ENCODE peak calls at places on chromosome 1, in ten cellular contexts. W is NCI-H1092 treated with DMSO at 0.1 percent for 48 hours; R is activated CD4-positive, alpha-beta T cell treated with anti-CD3 and anti-CD28 coated beads, Interleukin-2, amount 10 ng/mL, durations not matched to agents 7 days and 5 days; O is KG1; M is stimulated activated CD4-positive, alpha-beta T cell treated with anti-CD3 and anti-CD28 coated beads, Interleukin-2, amount 100 ng/mL, for 4 hours; I is heart left ventricle; L is OCI-LY7; C is fibroblast of lung; G is substantia nigra; K is NCI-H2029 treated with DMSO at 0.1 percent for 48 hours. A is an unnamed sample.
A peak's percentile ranks its signal among the peaks of the same experiment; 100 is the strongest.

GRCh38 chr1:44029260-44029910 is 1.9 kb downstream of the SLC6A9 start:
- DNase-seq in W (no peak), R (no peak), O (no peak), M (no peak), I (no peak), L (no peak), C (no peak), G (no peak), K (no peak), A (no peak)

GRCh38 chr1:90718411-90719320 is 1.6 kb upstream of the BARHL2 start:
- DNase-seq in W (peak; percentile 37), R (no peak), O (no peak), M (no peak), I (no peak), L (no peak), C (no peak), G (no peak), K (no peak), A (no peak)

GRCh38 chr1:159862557-159862956 is at the start of gene VSIG8:
- DNase-seq in W (no peak), R (no peak), O (no peak), M (no peak), I (no peak), L (no peak), C (no peak), G (no peak), K (no peak), A (no peak)

GRCh38 chr1:69172003-69173000 is 395.4 kb upstream of the LRRC7 start:
- DNase-seq in W (no peak), R (no peak), O (no peak), M (no peak), I (no peak), L (no peak), C (peak; percentile 76), G (no peak), K (no peak), A (no peak)

GRCh38 chr1:77279929-77280328 is 1.9 kb upstream of the AK5 start:
- DNase-seq in W (no peak), R (no peak), O (peak; percentile 21), M (no peak), I (no peak), L (peak; percentile 38), C (no peak), G (no peak), K (no peak), A (no peak)

GRCh38 chr1:116020668-116021272 is 44.5 kb downstream of the SLC22A15 start:
- DNase-seq in W (peak; percentile 33), R (peak; percentile 59), O (no peak), M (no peak), I (peak; percentile 42), L (peak; percentile 63), C (peak; percentile 49), G (no peak), K (peak; percentile 13), A (peak; percentile 51)

GRCh38 chr1:64320470-64320869 is 117.0 kb downstream of the UBE2U start:
- DNase-seq in W (no peak), R (no peak), O (peak; percentile 18), M (no peak), I (no peak), L (no peak), C (peak; percentile 18), G (no peak), K (no peak), A (no peak)

GRCh38 chr1:197198333-197198732 is 51.9 kb upstream of the ASPM start:
- DNase-seq in W (no peak), R (no peak), O (no peak), M (no peak), I (no peak), L (no peak), C (no peak), G (no peak), K (no peak), A (no peak)

GRCh38 chr1:71350805-71351204 is 270.0 kb upstream of the ZRANB2 start:
- DNase-seq in W (no peak), R (no peak), O (no peak), M (no peak), I (no peak), L (no peak), C (peak; percentile 16), G (no peak), K (no peak), A (no peak)

GRCh38 chr1:162696286-162696862 is 64.1 kb downstream of the DDR2 start:
- DNase-seq in W (peak; percentile 99), R (no peak), O (no peak), M (no peak), I (peak; percentile 87), L (no peak), C (peak; percentile 90), G (no peak), K (peak; percentile 91), A (peak; percentile 82)

GRCh38 chr1:26418865-26419349 is 8.3 kb downstream of the LIN28A start:
- DNase-seq in W (no peak), R (no peak), O (no peak), M (no peak), I (no peak), L (no peak), C (peak; percentile 15), G (no peak), K (no peak), A (no peak)

GRCh38 chr1:183911285-183911684 is 106.4 kb downstream of the RGL1 start:
- DNase-seq in W (no peak), R (no peak), O (no peak), M (no peak), I (peak; percentile 29), L (peak; percentile 76), C (no peak), G (no peak), K (no peak), A (no peak)

GRCh38 chr1:67429011-67429527 is 1.1 kb downstream of the SERBP1 start:
- DNase-seq in W (no peak), R (peak; percentile 35), O (no peak), M (peak; percentile 67), I (no peak), L (peak; percentile 45), C (peak; percentile 18), G (no peak), K (no peak), A (no peak)

GRCh38 chr1:76635784-76636183 is 231.5 kb upstream of the ST6GALNAC5 start:
- DNase-seq in W (no peak), R (no peak), O (no peak), M (no peak), I (no peak), L (no peak), C (no peak), G (no peak), K (no peak), A (no peak)

GRCh38 chr1:220487297-220487820 is 40.6 kb upstream of the MARK1 start:
- DNase-seq in W (no peak), R (no peak), O (no peak), M (no peak), I (no peak), L (no peak), C (peak; percentile 62), G (no peak), K (peak; percentile 84), A (peak; percentile 6)

GRCh38 chr1:29514361-29515187 is 278.3 kb downstream of the PTPRU start:
- DNase-seq in W (no peak), R (no peak), O (no peak), M (no peak), I (no peak), L (no peak), C (no peak), G (no peak), K (no peak), A (no peak)

GRCh38 chr1:51156752-51157151 is 54.7 kb downstream of the C1orf185 start:
- DNase-seq in W (no peak), R (no peak), O (no peak), M (no peak), I (no peak), L (no peak), C (no peak), G (no peak), K (no peak), A (no peak)

GRCh38 chr1:107936498-107937481 is 28.2 kb downstream of the VAV3 start:
- DNase-seq in W (no peak), R (peak; percentile 27), O (no peak), M (peak; percentile 24), I (peak; percentile 53), L (peak; percentile 38), C (peak; percentile 97), G (no peak), K (no peak), A (peak; percentile 89)

GRCh38 chr1:56248138-56248537 is 331.2 kb downstream of the PLPP3 start:
- DNase-seq in W (no peak), R (no peak), O (no peak), M (no peak), I (no peak), L (no peak), C (no peak), G (no peak), K (no peak), A (no peak)

GRCh38 chr1:14969006-14969405 is 184.5 kb upstream of the TMEM51 start:
- DNase-seq in W (no peak), R (peak; percentile 66), O (no peak), M (peak; percentile 9), I (no peak), L (no peak), C (no peak), G (no peak), K (no peak), A (no peak)

GRCh38 chr1:43270421-43271095 is 775 bp downstream of the TMEM125 start:
- DNase-seq in W (no peak), R (no peak), O (no peak), M (no peak), I (no peak), L (peak; percentile 18), C (peak; percentile 30), G (no peak), K (peak; percentile 87), A (no peak)

GRCh38 chr1:89682630-89683029 is 49.7 kb downstream of the LRRC8C start:
- DNase-seq in W (no peak), R (no peak), O (no peak), M (no peak), I (no peak), L (no peak), C (no peak), G (no peak), K (no peak), A (no peak)

GRCh38 chr1:246455487-246455886 is 51.6 kb downstream of the SMYD3 start:
- DNase-seq in W (no peak), R (no peak), O (no peak), M (no peak), I (no peak), L (no peak), C (no peak), G (no peak), K (no peak), A (no peak)

GRCh38 chr1:202207292-202207691 is 13.7 kb downstream of the LGR6 start:
- DNase-seq in W (peak; percentile 21), R (no peak), O (no peak), M (no peak), I (no peak), L (no peak), C (peak; percentile 77), G (no peak), K (no peak), A (peak; percentile 25)

GRCh38 chr1:236545621-236546169 is 21.9 kb downstream of the LGALS8 start:
- DNase-seq in W (no peak), R (no peak), O (no peak), M (no peak), I (no peak), L (no peak), C (no peak), G (no peak), K (no peak), A (no peak)

A was measured in HFFc6.